ENCODE peak calls at places on chromosome 18, in four cellular contexts. J, O, P and B are unnamed samples.

GRCh38 chr18:3867252-3867651 is 417.3 kb downstream of the TGIF1 start:
- DNase-seq in J (no peak), O (no peak), P (no peak), B (no peak)

GRCh38 chr18:62179213-62179612 is 7.6 kb downstream of the PIGN start:
- DNase-seq in P (no peak), J (no peak), O (no peak), B (no peak)

GRCh38 chr18:80253871-80254492 is 6.7 kb upstream of the PARD6G start:
- DNase-seq in O (no peak), J (peak; percentile 24), P (peak; percentile 6), B (no peak)

GRCh38 chr18:62634991-62635630 is 80.2 kb upstream of the PHLPP1 start:
- DNase-seq in O (peak; percentile 7), P (no peak), J (no peak), B (no peak)

GRCh38 chr18:5890606-5891360 is 4.5 kb downstream of the TMEM200C start:
- DNase-seq in J (peak; percentile 70), O (peak; percentile 11), P (no peak), B (no peak)

GRCh38 chr18:56789004-56789888 is 138.1 kb downstream of the WDR7 start:
- DNase-seq in O (peak; percentile 33), P (peak; percentile 48), J (peak; percentile 66), B (no peak)

GRCh38 chr18:78699516-78699915 is 280.1 kb upstream of the SALL3 start:
- DNase-seq in O (no peak), P (no peak), J (no peak), B (no peak)

GRCh38 chr18:60249388-60249787 is 123.2 kb downstream of the MC4R start:
- DNase-seq in O (no peak), P (no peak), J (no peak), B (no peak)

GRCh38 chr18:754666-755065 is 42.2 kb upstream of the ENOSF1 start:
- DNase-seq in O (no peak), P (no peak), J (no peak), B (no peak)

GRCh38 chr18:48167901-48168300 is 237.4 kb upstream of the SMAD2 start:
- DNase-seq in J (no peak), P (no peak), O (peak; percentile 85), B (no peak)

GRCh38 chr18:13447621-13448020 is 229.1 kb downstream of the LDLRAD4 start:
- DNase-seq in O (no peak), P (no peak), J (no peak), B (no peak)

GRCh38 chr18:76491801-76492668 is 3.0 kb downstream of the ZNF516 start:
- DNase-seq in P (no peak), O (no peak), J (peak; percentile 33), B (no peak)

GRCh38 chr18:79887181-79888000 is 64.1 kb downstream of the SLC66A2 start:
- DNase-seq in P (no peak), O (no peak), J (no peak), B (no peak)

GRCh38 chr18:33745396-33745795 is 167.4 kb downstream of the ASXL3 start:
- DNase-seq in O (no peak), J (no peak), P (no peak), B (no peak)

GRCh38 chr18:74514860-74515495 is 18.8 kb downstream of the CNDP2 start:
- DNase-seq in O (no peak), J (no peak), P (no peak), B (no peak)

GRCh38 chr18:74672371-74672770 is 74.7 kb downstream of the ZNF407 start:
- DNase-seq in J (no peak), O (no peak), P (no peak), B (no peak)

GRCh38 chr18:47754311-47755101 is 176.0 kb downstream of the SMAD2 start:
- DNase-seq in J (peak; percentile 94), O (peak; percentile 23), P (peak; percentile 63), B (no peak)

GRCh38 chr18:59704146-59704545 is 6.9 kb upstream of the CCBE1 start:
- DNase-seq in J (no peak), O (no peak), P (no peak), B (no peak)

GRCh38 chr18:59690216-59691045 is 6.8 kb downstream of the CCBE1 start:
- DNase-seq in J (no peak), O (no peak), P (no peak), B (no peak)

GRCh38 chr18:61551586-61551985 is 218.4 kb downstream of the CDH20 start:
- DNase-seq in P (peak; percentile 47), J (no peak), O (peak; percentile 46), B (peak; percentile 7)

GRCh38 chr18:12645751-12646203 is 12.1 kb downstream of the SPIRE1 start:
- DNase-seq in P (no peak), J (no peak), O (peak; percentile 41), B (no peak)

GRCh38 chr18:2854871-2855270 is 8.1 kb downstream of the EMILIN2 start:
- DNase-seq in J (no peak), P (peak; percentile 18), O (no peak), B (no peak)
- TF ChIP-seq CBFB in J (no peak), P (no peak), O (no peak), B (no peak)

GRCh38 chr18:10518595-10519273 is 7.1 kb upstream of the NAPG start:
- DNase-seq in P (peak; percentile 33), J (no peak), O (peak; percentile 16), B (no peak)

GRCh38 chr18:10523544-10523943 is 2.3 kb upstream of the NAPG start:
- DNase-seq in O (no peak), J (no peak), P (no peak), B (no peak)

GRCh38 chr18:10522574-10522973 is 3.3 kb upstream of the NAPG start:
- DNase-seq in J (no peak), P (no peak), O (no peak), B (no peak)

GRCh38 chr18:10519366-10519765 is 6.5 kb upstream of the NAPG start:
- DNase-seq in J (no peak), O (no peak), P (no peak), B (no peak)

DNA sequence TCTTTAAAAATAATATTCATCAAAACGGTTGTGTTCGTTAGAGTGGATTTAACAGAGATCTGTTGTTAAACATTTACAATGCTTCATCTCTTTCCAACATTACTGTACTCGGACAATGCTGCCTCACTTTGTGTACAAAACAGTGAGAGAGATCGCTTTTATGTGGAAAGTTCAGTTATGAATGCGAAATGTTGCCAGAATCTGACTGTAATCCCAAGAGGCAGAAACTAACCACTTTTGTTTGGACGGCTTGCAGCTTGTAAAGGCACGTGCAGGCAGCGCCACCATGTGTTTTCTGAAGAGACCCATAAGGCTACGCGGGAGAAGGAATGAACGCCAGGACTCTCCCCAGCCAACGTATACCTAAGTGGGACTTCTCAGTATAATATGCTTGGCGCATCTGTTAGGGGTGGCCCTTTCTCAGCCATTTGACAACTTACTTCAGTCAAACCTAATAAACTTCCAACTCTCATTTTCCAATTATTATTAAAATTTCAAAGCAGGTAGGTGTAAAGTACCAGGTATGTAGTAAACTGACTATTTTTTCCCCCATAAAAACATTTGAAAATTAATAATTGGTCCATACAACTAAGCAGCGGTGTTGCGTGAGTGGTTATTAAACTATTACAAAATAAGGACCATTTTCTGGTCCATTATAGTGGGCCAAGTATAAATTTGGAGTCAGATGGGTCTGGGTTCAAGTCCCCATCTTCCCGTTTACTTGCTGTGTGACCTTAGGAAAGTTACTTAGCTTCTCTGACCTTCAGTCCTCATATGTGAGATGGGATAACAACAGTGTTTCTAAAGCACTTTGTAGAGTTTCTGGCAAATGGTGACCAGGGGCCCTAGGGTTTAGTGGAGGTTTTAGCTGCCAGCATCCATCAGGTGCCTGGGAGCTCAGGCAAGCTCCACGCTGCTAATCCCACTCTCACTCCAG is 5.6 kb upstream of the NAPG start:
- DNase-seq in O (peak; percentile 76), J (peak; percentile 74), P (peak; percentile 89), B (peak; percentile 53)
- TF ChIP-seq CBFB in O (no peak), J (no peak), P (no peak), B (no peak)

GRCh38 chr18:40006553-40007073 is 1948.4 kb upstream of the PIK3C3 start:
- DNase-seq in P (no peak), J (no peak), O (no peak), B (no peak)
- TF ChIP-seq CBFB in P (no peak), J (no peak), O (no peak), B (no peak)

DNA sequence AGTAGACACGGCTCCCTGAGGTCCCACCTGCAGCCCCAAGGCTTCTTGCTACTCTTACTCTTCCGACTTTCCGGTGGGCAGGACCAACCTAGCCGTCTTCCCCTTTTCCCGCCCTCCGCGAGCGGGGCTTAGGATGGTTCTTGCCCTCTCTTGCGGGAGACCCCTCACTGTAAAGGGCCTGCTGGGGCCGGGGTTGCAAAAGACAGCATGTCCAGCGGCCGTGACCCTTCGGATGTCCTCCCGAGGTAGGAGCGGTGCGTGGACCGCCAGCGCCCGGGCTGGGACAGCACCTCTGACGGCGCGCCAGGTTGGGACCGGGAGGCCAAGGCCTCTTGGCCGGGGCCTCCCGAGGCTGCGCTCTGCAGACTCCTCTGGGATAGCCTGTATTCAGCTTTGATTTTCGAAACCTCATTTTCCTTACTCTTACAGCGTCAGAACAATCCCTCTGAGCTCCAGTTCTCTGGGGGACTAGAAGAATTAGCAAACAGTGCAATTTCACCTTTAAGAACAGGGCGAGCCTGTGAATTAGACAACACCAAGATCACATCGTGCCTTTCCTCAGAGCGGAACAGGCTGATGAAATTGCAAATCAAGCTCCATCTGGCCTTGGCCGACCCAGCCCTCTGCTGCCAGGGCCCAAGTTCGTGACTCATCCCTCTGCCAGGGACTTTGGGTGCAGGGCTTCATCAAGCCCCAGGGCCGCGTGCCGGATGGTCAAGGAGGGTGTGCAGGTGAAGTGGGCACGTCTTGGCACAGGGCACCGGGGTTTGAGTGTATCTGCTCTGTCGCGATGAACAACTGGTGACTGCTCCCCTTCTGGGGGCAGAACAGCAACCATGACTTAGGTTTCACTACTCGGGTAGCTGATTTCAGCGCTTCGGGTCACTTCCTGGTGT is 777 bp downstream of the MOCOS start:
- DNase-seq in P (peak; percentile 38), J (peak; percentile 50), O (peak; percentile 52), B (no peak)
- TF ChIP-seq CBFB in P (no peak), J (no peak), O (no peak), B (no peak)